ENCODE peak calls at places on chromosomes 7 and 10, in seven cellular contexts. O is effector memory CD8-positive, alpha-beta T cell; Y is stimulated activated naive CD8-positive, alpha-beta T cell treated with anti-CD3 and anti-CD28 coated beads, Interleukin-15, Interleukin-2, amounts not matched to agents 100 U/mL and 50 U/mL, for 24 hours; K is activated CD8-positive, alpha-beta T cell treated with anti-CD3 and anti-CD28 coated beads, Interleukin-2, amount 10 ng/mL, durations not matched to agents 7 days and 5 days; S is HCT116; M is activated naive CD4-positive, alpha-beta T cell treated with anti-CD3 and anti-CD28 coated beads, Interleukin-2, amount 50 U/mL, for 72 hours; H is pancreas. J is an unnamed sample.

GRCh38 chr10:3357729-3358128 is 185.1 kb upstream of the PITRM1 start:
- ATAC-seq in H (no peak), Y (no peak), K (no peak), M (no peak), O (no peak), S (no peak), J (no peak)

GRCh38 chr7:140568021-140568813 is 72.4 kb downstream of the DENND2A start:
- ATAC-seq in H (no peak), O (no peak), K (no peak), Y (no peak), S (no peak), M (no peak), J (no peak)

GRCh38 chr10:94292448-94293118 is 70.2 kb downstream of the NOC3L start:
- ATAC-seq in H (peak; percentile 42), S (no peak), K (no peak), O (no peak), M (no peak), Y (no peak), J (peak; percentile 90)

GRCh38 chr7:110948280-110948679 is 142.6 kb upstream of the LRRN3 start:
- ATAC-seq in K (no peak), S (no peak), H (no peak), O (no peak), M (no peak), Y (no peak), J (no peak)

GRCh38 chr7:150787321-150788281 is 12.6 kb downstream of the TMEM176B start:
- ATAC-seq in O (no peak), K (no peak), Y (no peak), M (no peak), S (no peak), H (peak; percentile 45), J (peak; percentile 67)

GRCh38 chr10:103921750-103922195 is 3.8 kb upstream of the STN1 start:
- ATAC-seq in Y (no peak), O (no peak), S (no peak), H (no peak), M (no peak), K (no peak), J (no peak)

GRCh38 chr10:15796098-15796759 is 64.1 kb downstream of the MINDY3 start:
- ATAC-seq in S (no peak), H (no peak), M (no peak), O (no peak), Y (no peak), K (no peak), J (no peak)

GRCh38 chr10:125094111-125094705 is 66.2 kb downstream of the CTBP2 start:
- ATAC-seq in H (no peak), M (no peak), O (no peak), S (no peak), Y (no peak), K (no peak), J (no peak)

GRCh38 chr7:5420108-5420840 is 3.4 kb downstream of the TNRC18 start:
- ATAC-seq in O (peak; percentile 26), M (peak; percentile 67), Y (no peak), H (peak; percentile 2), S (no peak), K (no peak), J (peak; percentile 0)

GRCh38 chr10:65993451-65993850 is 932.4 kb upstream of the LRRTM3 start:
- ATAC-seq in K (no peak), S (no peak), M (no peak), O (no peak), H (no peak), Y (no peak), J (no peak)

GRCh38 chr7:117582219-117582704 is 102.4 kb downstream of the CFTR start:
- ATAC-seq in S (peak; percentile 52), H (peak; percentile 57), O (no peak), K (no peak), M (no peak), Y (no peak), J (peak; percentile 68)

GRCh38 chr10:96380821-96381220 is 22.0 kb upstream of the OPALIN start:
- ATAC-seq in O (peak; percentile 21), Y (no peak), H (no peak), K (no peak), S (no peak), M (no peak), J (no peak)

GRCh38 chr10:26821699-26822542 is 38.8 kb downstream of the ABI1 start:
- ATAC-seq in H (no peak), S (no peak), O (peak; percentile 41), M (no peak), K (no peak), Y (no peak), J (no peak)

GRCh38 chr10:6254200-6254599 is 51.5 kb downstream of the PFKFB3 start:
- ATAC-seq in O (no peak), K (no peak), H (no peak), M (no peak), Y (no peak), S (no peak), J (no peak)

GRCh38 chr7:73985737-73986141 is 42.2 kb upstream of the ELN start:
- ATAC-seq in O (no peak), M (no peak), K (no peak), S (peak; percentile 55), H (no peak), Y (no peak), J (peak; percentile 39)

GRCh38 chr10:76190871-76191270 is 759.4 kb downstream of the LRMDA start:
- ATAC-seq in M (no peak), S (no peak), Y (no peak), H (no peak), O (no peak), K (no peak), J (no peak)

GRCh38 chr10:52443419-52444388 is 129.6 kb downstream of the DKK1 start:
- ATAC-seq in M (no peak), H (no peak), Y (no peak), O (no peak), K (no peak), S (peak; percentile 73), J (peak; percentile 83)

GRCh38 chr10:124601431-124602120 is 140.0 kb downstream of the LHPP start:
- ATAC-seq in H (no peak), K (no peak), Y (peak; percentile 45), O (peak; percentile 73), S (no peak), M (no peak), J (no peak)

GRCh38 chr7:46764100-46764941 is 817.6 kb downstream of the TNS3 start:
- ATAC-seq in H (peak; percentile 70), K (no peak), M (no peak), Y (no peak), O (no peak), S (peak; percentile 98), J (peak; percentile 98)

GRCh38 chr10:103171278-103171677 is 21.8 kb downstream of the NT5C2 start:
- ATAC-seq in O (no peak), M (no peak), K (no peak), Y (no peak), H (peak; percentile 71), S (no peak), J (no peak)

GRCh38 chr7:76048668-76048988 is 722 bp downstream of the MDH2 start:
- ATAC-seq in H (peak; percentile 32), Y (no peak), S (peak; percentile 15), O (no peak), K (peak; percentile 6), M (peak; percentile 4), J (peak; percentile 35)

GRCh38 chr7:158488225-158488889 is 99.3 kb downstream of the PTPRN2 start:
- ATAC-seq in K (no peak), O (no peak), H (peak; percentile 18), S (no peak), Y (no peak), M (no peak), J (no peak)

GRCh38 chr7:83468251-83468739 is 180.6 kb downstream of the SEMA3E start:
- ATAC-seq in M (no peak), S (peak; percentile 97), O (no peak), Y (no peak), H (peak; percentile 91), K (no peak), J (peak; percentile 97)

GRCh38 chr10:79078367-79079073 is 9.8 kb downstream of the ZMIZ1 start:
- ATAC-seq in S (no peak), O (no peak), Y (no peak), M (no peak), H (no peak), K (no peak), J (no peak)

GRCh38 chr7:85823379-85823778 is 636.5 kb upstream of the SEMA3D start:
- ATAC-seq in H (no peak), Y (no peak), O (no peak), S (no peak), K (no peak), M (no peak), J (no peak)

GRCh38 chr7:17523813-17524741 is 225.6 kb downstream of the AHR start:
- ATAC-seq in M (no peak), K (no peak), S (no peak), O (no peak), Y (no peak), H (peak; percentile 88), J (no peak)

GRCh38 chr10:101536800-101537199 is 51.3 kb downstream of the POLL start:
- ATAC-seq in H (no peak), K (no peak), M (no peak), O (no peak), Y (no peak), S (peak; percentile 78), J (peak; percentile 54)

GRCh38 chr7:2701832-2702593 is 14.0 kb downstream of the AMZ1 start:
- ATAC-seq in O (no peak), K (no peak), S (no peak), M (no peak), H (peak; percentile 48), Y (no peak), J (peak; percentile 15)

GRCh38 chr10:119211625-119212441 is 4.5 kb downstream of the GRK5 start:
- ATAC-seq in M (no peak), S (no peak), O (no peak), K (no peak), H (no peak), Y (no peak), J (no peak)

GRCh38 chr10:115001506-115002381 is 63.7 kb downstream of the TRUB1 start:
- ATAC-seq in K (no peak), M (no peak), Y (no peak), H (peak; percentile 74), S (no peak), O (no peak), J (no peak)

GRCh38 chr7:92158660-92159575 is 20.0 kb downstream of the LRRD1 start:
- ATAC-seq in Y (no peak), M (no peak), O (no peak), S (no peak), H (no peak), K (no peak), J (peak; percentile 88)

GRCh38 chr10:59631237-59631636 is 78.4 kb downstream of the SLC16A9 start:
- ATAC-seq in S (no peak), O (no peak), Y (no peak), M (no peak), K (no peak), H (no peak), J (no peak)